ENCODE peak calls at places on chromosomes 3 and 15, in eight cellular contexts. One of them, this sample, is unnamed. For H3K27me3, the result is how much of the 10 kb centered on the place peaks cover.

GRCh38 chr3:31240013-31240412 is 292.7 kb upstream of the STT3B start:
- DNase-seq in hepatocyte: no peak
- DNase-seq in transverse colon: no peak
- DNase-seq in pancreas: no peak
- DNase-seq in stomach: no peak
- DNase-seq in fibroblast of lung: no peak
- DNase-seq in H1: no peak
- DNase-seq in endodermal cell: no peak
- DNase-seq in this sample: no peak

GRCh38 chr3:194140520-194141414 is 4.8 kb downstream of the HES1 start:
- DNase-seq in endodermal cell: peak
- DNase-seq in H1: no peak
- DNase-seq in hepatocyte: peak
- DNase-seq in pancreas: peak
- DNase-seq in transverse colon: peak
- DNase-seq in fibroblast of lung: peak
- DNase-seq in stomach: peak
- DNase-seq in this sample: no peak

GRCh38 chr3:50190921-50191660 is at the start of gene GNAT1:
- DNase-seq in pancreas: no peak
- DNase-seq in endodermal cell: no peak
- DNase-seq in hepatocyte: no peak
- DNase-seq in H1: no peak
- DNase-seq in stomach: no peak
- DNase-seq in fibroblast of lung: no peak
- DNase-seq in transverse colon: no peak
- DNase-seq in this sample: no peak

GRCh38 chr15:74227968-74228722 is 8.0 kb upstream of the CCDC33 start:
- DNase-seq in stomach: peak
- DNase-seq in pancreas: no peak
- DNase-seq in fibroblast of lung: no peak
- DNase-seq in transverse colon: peak
- DNase-seq in endodermal cell: peak
- DNase-seq in H1: no peak
- DNase-seq in hepatocyte: no peak
- DNase-seq in this sample: no peak

GRCh38 chr3:117019082-117019713 is 309.6 kb downstream of the TUSC7 start:
- DNase-seq in transverse colon: peak
- DNase-seq in fibroblast of lung: peak
- DNase-seq in hepatocyte: peak
- DNase-seq in H1: peak
- DNase-seq in endodermal cell: peak
- DNase-seq in stomach: peak
- DNase-seq in pancreas: peak
- DNase-seq in this sample: peak

GRCh38 chr15:93823971-93824866 is 407.1 kb upstream of the MCTP2 start:
- DNase-seq in fibroblast of lung: no peak
- DNase-seq in hepatocyte: no peak
- DNase-seq in transverse colon: no peak
- DNase-seq in stomach: no peak
- DNase-seq in endodermal cell: no peak
- DNase-seq in pancreas: no peak
- DNase-seq in H1: no peak
- DNase-seq in this sample: no peak

GRCh38 chr3:39097716-39098472 is 9.5 kb downstream of the GORASP1 start:
- DNase-seq in fibroblast of lung: no peak
- DNase-seq in transverse colon: no peak
- DNase-seq in hepatocyte: no peak
- DNase-seq in stomach: no peak
- DNase-seq in H1: no peak
- DNase-seq in endodermal cell: no peak
- DNase-seq in pancreas: no peak
- DNase-seq in this sample: no peak

GRCh38 chr3:105997800-105998526 is 129.2 kb upstream of the CBLB start:
- DNase-seq in pancreas: no peak
- DNase-seq in transverse colon: no peak
- DNase-seq in fibroblast of lung: peak
- DNase-seq in endodermal cell: no peak
- DNase-seq in hepatocyte: peak
- DNase-seq in H1: no peak
- DNase-seq in stomach: no peak
- DNase-seq in this sample: peak

GRCh38 chr3:10962481-10963036 is 30.0 kb upstream of the SLC6A1 start:
- DNase-seq in hepatocyte: no peak
- DNase-seq in endodermal cell: no peak
- DNase-seq in pancreas: no peak
- DNase-seq in fibroblast of lung: no peak
- DNase-seq in transverse colon: no peak
- DNase-seq in H1: no peak
- DNase-seq in stomach: no peak
- DNase-seq in this sample: no peak

GRCh38 chr3:23800731-23801130 is 5.0 kb upstream of the UBE2E1 start:
- DNase-seq in H1: no peak
- DNase-seq in endodermal cell: no peak
- DNase-seq in pancreas: no peak
- DNase-seq in hepatocyte: no peak
- DNase-seq in stomach: no peak
- DNase-seq in fibroblast of lung: peak
- DNase-seq in transverse colon: no peak
- DNase-seq in this sample: no peak

GRCh38 chr3:196227629-196228493 is 11.5 kb downstream of the SLC51A start:
- DNase-seq in pancreas: peak
- DNase-seq in transverse colon: no peak
- DNase-seq in endodermal cell: peak
- DNase-seq in stomach: no peak
- DNase-seq in H1: no peak
- DNase-seq in hepatocyte: peak
- DNase-seq in fibroblast of lung: peak
- DNase-seq in this sample: no peak

GRCh38 chr3:37862219-37862711 is 585 bp downstream of the CTDSPL start:
- DNase-seq in H1: no peak
- DNase-seq in endodermal cell: peak
- DNase-seq in fibroblast of lung: peak
- DNase-seq in pancreas: peak
- DNase-seq in transverse colon: peak
- DNase-seq in hepatocyte: peak
- DNase-seq in stomach: peak
- DNase-seq in this sample: no peak

GRCh38 chr3:64505419-64505818 is 182.4 kb downstream of the ADAMTS9 start:
- DNase-seq in fibroblast of lung: no peak
- DNase-seq in hepatocyte: no peak
- DNase-seq in endodermal cell: no peak
- DNase-seq in pancreas: no peak
- DNase-seq in H1: no peak
- DNase-seq in stomach: no peak
- DNase-seq in transverse colon: no peak
- DNase-seq in this sample: no peak

GRCh38 chr15:39625856-39626255 is 45.0 kb downstream of the THBS1 start:
- DNase-seq in endodermal cell: no peak
- DNase-seq in fibroblast of lung: peak
- DNase-seq in stomach: no peak
- DNase-seq in H1: no peak
- DNase-seq in transverse colon: no peak
- DNase-seq in hepatocyte: no peak
- DNase-seq in pancreas: no peak
- DNase-seq in this sample: no peak

GRCh38 chr3:99686469-99686868 is 48.1 kb downstream of the COL8A1 start:
- DNase-seq in transverse colon: no peak
- DNase-seq in pancreas: no peak
- DNase-seq in fibroblast of lung: no peak
- DNase-seq in hepatocyte: no peak
- DNase-seq in endodermal cell: no peak
- DNase-seq in stomach: no peak
- DNase-seq in H1: no peak
- DNase-seq in this sample: no peak

GRCh38 chr3:188469228-188469885 is 315.4 kb downstream of the LPP start:
- DNase-seq in pancreas: no peak
- DNase-seq in transverse colon: no peak
- DNase-seq in hepatocyte: no peak
- DNase-seq in endodermal cell: no peak
- DNase-seq in H1: no peak
- DNase-seq in fibroblast of lung: peak
- DNase-seq in stomach: no peak
- DNase-seq in this sample: no peak

GRCh38 chr3:194871864-194872668 is 186.4 kb downstream of the FAM43A start:
- DNase-seq in fibroblast of lung: peak
- DNase-seq in hepatocyte: no peak
- DNase-seq in pancreas: no peak
- DNase-seq in transverse colon: peak
- DNase-seq in H1: no peak
- DNase-seq in endodermal cell: peak
- DNase-seq in stomach: no peak
- DNase-seq in this sample: peak

GRCh38 chr3:28951773-28952556 is 328.9 kb upstream of the RBMS3 start:
- DNase-seq in stomach: no peak
- DNase-seq in H1: no peak
- DNase-seq in hepatocyte: no peak
- DNase-seq in endodermal cell: no peak
- DNase-seq in fibroblast of lung: no peak
- DNase-seq in transverse colon: no peak
- DNase-seq in pancreas: no peak
- DNase-seq in this sample: no peak

DNA sequence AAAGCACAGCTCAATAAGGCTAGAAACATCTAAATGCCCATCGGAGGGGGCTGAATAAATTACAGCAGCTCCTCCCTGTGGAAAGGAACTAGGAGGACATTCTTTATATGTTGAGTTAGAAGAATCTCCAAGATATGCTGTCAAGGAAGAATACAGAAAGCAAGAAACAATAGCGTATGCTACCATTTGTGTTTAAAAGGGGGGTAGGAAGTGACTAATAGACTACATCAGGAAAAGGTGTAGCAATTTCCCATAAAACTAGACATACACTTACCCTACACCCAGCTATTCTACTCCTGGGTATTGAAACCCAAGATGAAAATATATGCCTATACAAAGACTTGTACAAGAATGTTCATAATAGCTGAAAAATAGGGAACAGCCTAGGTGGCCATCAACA is 21.6 kb downstream of the SEC61A1 start:
- DNase-seq in pancreas: no peak
- DNase-seq in hepatocyte: no peak
- DNase-seq in transverse colon: no peak
- DNase-seq in H1: no peak
- DNase-seq in fibroblast of lung: no peak
- DNase-seq in stomach: no peak
- DNase-seq in endodermal cell: no peak
- DNase-seq in this sample: no peak
- TF ChIP-seq CTCF in pancreas: no peak
- TF ChIP-seq CTCF in hepatocyte: no peak
- TF ChIP-seq CTCF in transverse colon: no peak
- TF ChIP-seq CTCF in H1: no peak
- TF ChIP-seq CTCF in fibroblast of lung: no peak
- TF ChIP-seq CTCF in stomach: no peak
- TF ChIP-seq CTCF in endodermal cell: no peak
- TF ChIP-seq CTCF in this sample: no peak

DNA sequence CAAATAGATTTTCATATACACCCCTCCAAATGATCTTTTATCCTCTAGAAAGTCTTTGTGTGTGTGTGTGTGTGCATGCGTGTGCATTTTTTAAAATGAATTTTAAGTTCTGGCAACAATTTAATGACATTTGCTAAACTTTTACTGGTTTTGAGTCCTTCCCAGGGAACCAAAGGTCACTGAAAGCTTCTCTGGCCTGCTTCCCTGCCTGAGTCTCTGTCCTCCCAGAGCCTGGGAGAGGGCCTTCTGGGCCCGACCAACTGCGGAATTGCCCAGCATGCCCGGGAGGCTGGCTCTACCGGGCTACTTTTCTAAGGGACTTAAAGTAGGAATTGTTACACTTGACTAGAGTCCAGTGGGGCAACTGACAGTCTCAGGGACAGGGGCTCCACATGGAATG is 7.4 kb upstream of the RBPMS2 start:
- DNase-seq in fibroblast of lung: no peak
- DNase-seq in endodermal cell: no peak
- DNase-seq in pancreas: no peak
- DNase-seq in H1: no peak
- DNase-seq in stomach: no peak
- DNase-seq in transverse colon: no peak
- DNase-seq in hepatocyte: no peak
- DNase-seq in this sample: no peak
- H3K27me3 ChIP-seq in fibroblast of lung: under half
- H3K27me3 ChIP-seq in endodermal cell: under half
- H3K27me3 ChIP-seq in pancreas: under half
- H3K27me3 ChIP-seq in H1: under half
- H3K27me3 ChIP-seq in stomach: under half
- H3K27me3 ChIP-seq in transverse colon: under half
- H3K27me3 ChIP-seq in hepatocyte: under half
- H3K27me3 ChIP-seq in this sample: under half

DNA sequence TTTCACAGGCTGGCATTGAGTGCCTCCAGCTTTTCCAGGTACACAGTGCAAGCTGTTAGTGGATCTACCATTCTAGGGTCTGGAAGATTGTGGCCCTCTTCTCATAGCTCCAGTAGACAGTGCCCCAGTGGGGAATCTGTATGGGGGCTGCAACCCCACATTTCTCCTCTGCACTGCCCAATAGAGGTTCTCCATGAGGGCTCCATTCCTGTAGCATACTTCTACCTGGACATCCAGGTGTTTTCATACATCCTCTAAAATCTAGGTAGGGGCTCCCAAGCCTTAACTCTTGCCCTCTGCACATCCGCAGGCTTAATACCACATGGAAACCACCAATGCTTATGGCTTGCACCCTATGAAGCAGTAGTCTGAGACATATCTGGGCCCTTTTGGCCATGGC is 15.1 kb upstream of the CCR2 start:
- DNase-seq in transverse colon: no peak
- DNase-seq in pancreas: no peak
- DNase-seq in fibroblast of lung: no peak
- DNase-seq in endodermal cell: no peak
- DNase-seq in H1: no peak
- DNase-seq in hepatocyte: no peak
- DNase-seq in stomach: no peak
- DNase-seq in this sample: no peak
- H3K27ac ChIP-seq in transverse colon: no peak
- H3K27ac ChIP-seq in pancreas: no peak
- H3K27ac ChIP-seq in fibroblast of lung: no peak
- H3K27ac ChIP-seq in endodermal cell: no peak
- H3K27ac ChIP-seq in H1: no peak
- H3K27ac ChIP-seq in hepatocyte: no peak
- H3K27ac ChIP-seq in stomach: no peak
- H3K27ac ChIP-seq in this sample: no peak

GRCh38 chr15:99390667-99391066 is 139.4 kb downstream of the LRRC28 start:
- DNase-seq in fibroblast of lung: no peak
- DNase-seq in hepatocyte: no peak
- DNase-seq in H1: peak
- DNase-seq in endodermal cell: peak
- DNase-seq in transverse colon: no peak
- DNase-seq in stomach: no peak
- DNase-seq in pancreas: no peak
- DNase-seq in this sample: no peak
- TF ChIP-seq CTCF in fibroblast of lung: peak
- TF ChIP-seq CTCF in hepatocyte: no peak
- TF ChIP-seq CTCF in H1: peak
- TF ChIP-seq CTCF in endodermal cell: peak
- TF ChIP-seq CTCF in transverse colon: no peak
- TF ChIP-seq CTCF in stomach: no peak
- TF ChIP-seq CTCF in pancreas: no peak
- TF ChIP-seq CTCF in this sample: peak

DNA sequence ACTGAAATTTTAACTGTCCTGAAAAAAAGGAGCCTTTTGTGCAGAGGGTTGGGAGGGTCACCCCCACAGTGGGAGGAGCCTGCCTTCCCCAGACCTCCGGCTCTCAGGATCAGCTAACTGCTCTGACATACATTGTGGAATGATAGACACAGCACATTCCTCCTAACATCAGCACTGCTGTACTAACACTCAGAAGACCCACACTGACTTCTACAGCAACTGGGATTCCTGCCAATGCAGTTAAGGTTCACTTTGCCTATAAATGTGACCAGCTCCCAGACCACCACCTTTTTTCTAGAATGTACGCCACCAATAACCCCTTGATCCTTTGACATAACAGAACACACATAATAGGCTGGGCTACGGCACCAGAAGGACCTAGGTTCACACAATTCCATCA is 3.2 kb downstream of the CPEB1 start:
- DNase-seq in hepatocyte: no peak
- DNase-seq in H1: no peak
- DNase-seq in fibroblast of lung: no peak
- DNase-seq in pancreas: no peak
- DNase-seq in endodermal cell: no peak
- DNase-seq in transverse colon: no peak
- DNase-seq in stomach: no peak
- DNase-seq in this sample: no peak
- H3K27me3 ChIP-seq in hepatocyte: half or more
- H3K27me3 ChIP-seq in H1: under half
- H3K27me3 ChIP-seq in fibroblast of lung: under half
- H3K27me3 ChIP-seq in pancreas: under half
- H3K27me3 ChIP-seq in endodermal cell: half or more
- H3K27me3 ChIP-seq in transverse colon: half or more
- H3K27me3 ChIP-seq in stomach: half or more
- H3K27me3 ChIP-seq in this sample: under half

This sample was measured in AG04450.